ENCODE peak calls at places on chromosomes 13 and 19, in eight cellular contexts. H is CD4-positive, alpha-beta memory T cell; M is cardiac muscle cell; R is effector memory CD4-positive, alpha-beta T cell; K is IMR-90; Z is ovary; V is CD8-positive, alpha-beta memory T cell; E is heart right ventricle. P is an unnamed sample.
A peak's percentile ranks its signal among the peaks of the same experiment; 100 is the strongest.

GRCh38 chr13:31797154-31797775 is 57.9 kb downstream of the RXFP2 start:
- DNase-seq in H (no peak), M (peak; percentile 69), R (no peak), K (peak; percentile 55), Z (no peak), V (no peak), E (no peak), P (no peak)

GRCh38 chr19:15812059-15812722 is 3.3 kb downstream of the OR10H1 start:
- DNase-seq in H (peak; percentile 35), M (no peak), R (peak; percentile 25), K (no peak), Z (no peak), V (no peak), E (no peak), P (no peak)

GRCh38 chr19:9903341-9903740 is 33.0 kb downstream of the OLFM2 start:
- DNase-seq in H (no peak), M (no peak), R (no peak), K (no peak), Z (no peak), V (no peak), E (no peak), P (no peak)

GRCh38 chr19:53917356-53917755 is 8.3 kb downstream of the CACNG7 start:
- DNase-seq in H (no peak), M (no peak), R (no peak), K (no peak), Z (no peak), V (no peak), E (no peak), P (no peak)

GRCh38 chr19:14479309-14479984 is 4.3 kb upstream of the PTGER1 start:
- DNase-seq in H (no peak), M (no peak), R (no peak), K (no peak), Z (no peak), V (no peak), E (no peak), P (no peak)

GRCh38 chr19:42480335-42481095 is 37.8 kb upstream of the CXCL17 start:
- DNase-seq in H (peak; percentile 3), M (peak; percentile 74), R (no peak), K (peak; percentile 47), Z (no peak), V (no peak), E (no peak), P (no peak)

GRCh38 chr13:27379694-27380596 is 44.5 kb upstream of the GTF3A start:
- DNase-seq in H (peak; percentile 39), M (peak; percentile 62), R (peak; percentile 16), K (peak; percentile 35), Z (peak; percentile 49), V (peak; percentile 33), E (no peak), P (no peak)

GRCh38 chr19:12935071-12935470 is 1.6 kb upstream of the FARSA start:
- DNase-seq in H (no peak), M (no peak), R (no peak), K (no peak), Z (no peak), V (no peak), E (no peak), P (no peak)

GRCh38 chr13:88602786-88603777 is 931.9 kb downstream of the SLITRK5 start:
- DNase-seq in H (no peak), M (no peak), R (no peak), K (no peak), Z (no peak), V (no peak), E (no peak), P (no peak)

GRCh38 chr19:17671906-17672305 is 16.2 kb downstream of the UNC13A start:
- DNase-seq in H (no peak), M (peak; percentile 44), R (no peak), K (peak; percentile 37), Z (no peak), V (no peak), E (no peak), P (no peak)

GRCh38 chr19:32397736-32398135 is 7.8 kb upstream of the DPY19L3 start:
- DNase-seq in H (no peak), M (peak; percentile 78), R (no peak), K (peak; percentile 88), Z (no peak), V (no peak), E (no peak), P (no peak)
- H3K27ac ChIP-seq in H (no peak overlapping the region), M (peak overlapping the region; percentile 10), R (no peak overlapping the region), K (no peak overlapping the region), Z (no peak overlapping the region), V (no peak overlapping the region), E (no peak overlapping the region), P (no peak overlapping the region)

DNA sequence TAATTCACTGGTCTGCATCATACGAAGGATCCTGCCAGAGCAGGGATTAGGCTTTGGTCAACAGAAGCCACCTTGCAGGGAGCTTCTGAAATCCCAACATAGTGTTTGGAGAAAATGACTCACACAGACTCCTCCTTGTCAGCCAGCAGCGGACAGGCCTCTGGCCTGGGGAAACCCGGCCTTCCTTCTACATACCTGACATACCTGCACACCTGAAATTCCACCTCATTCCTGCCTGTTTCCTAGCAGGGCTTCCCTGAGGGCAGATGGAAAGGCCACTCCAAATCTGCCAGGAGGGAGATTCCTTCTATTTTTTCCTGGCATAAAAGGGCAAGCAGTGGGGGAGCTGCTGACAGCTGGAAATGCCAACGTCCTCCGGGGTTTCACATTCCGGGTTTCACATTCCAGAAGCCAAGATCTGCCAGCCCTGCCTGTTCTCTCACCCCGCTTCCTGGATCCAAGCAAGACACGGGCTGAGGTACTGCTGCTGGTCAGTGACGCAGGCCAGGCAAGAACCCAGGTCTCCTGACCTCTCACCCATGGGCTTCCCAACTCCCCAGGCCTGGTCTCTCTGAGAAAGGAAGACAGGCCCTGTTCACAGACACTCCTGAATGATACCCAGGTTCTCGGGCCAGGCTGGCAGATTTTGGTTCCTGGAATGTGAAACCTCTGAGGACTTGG is 18.2 kb upstream of the IGFL1 start:
- DNase-seq in H (no peak), M (peak; percentile 34), R (no peak), K (no peak), Z (no peak), V (no peak), E (no peak), P (no peak)
- H3K27ac ChIP-seq in H (no peak overlapping the region), M (peak overlapping the region; percentile 62), R (no peak overlapping the region), K (no peak overlapping the region), Z (no peak overlapping the region), V (peak overlapping the region; percentile 16), E (no peak overlapping the region), P (peak overlapping the region; percentile 64)

DNA sequence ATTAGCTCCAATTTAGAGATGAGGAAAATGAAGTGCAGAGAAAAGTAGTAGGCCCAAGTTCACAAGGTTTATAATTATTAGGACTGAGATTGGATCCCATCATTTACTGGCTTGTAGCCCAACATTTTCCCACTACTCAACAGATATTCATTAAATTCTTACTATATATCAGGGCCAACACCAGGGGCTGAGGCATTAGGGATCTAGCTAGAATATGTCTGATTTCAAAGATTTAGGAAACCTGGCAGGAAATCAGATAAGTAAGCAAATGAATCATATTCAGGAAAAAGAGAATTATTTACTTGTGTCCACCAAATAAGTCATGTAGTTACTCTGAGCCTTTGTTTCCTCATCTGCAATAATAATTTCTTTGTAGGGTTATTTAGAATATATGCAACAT is 94.3 kb downstream of the OXGR1 start:
- DNase-seq in H (no peak), M (no peak), R (no peak), K (no peak), Z (no peak), V (no peak), E (no peak), P (no peak)
- H3K27ac ChIP-seq in H (no peak overlapping the region), M (no peak overlapping the region), R (no peak overlapping the region), K (no peak overlapping the region), Z (no peak overlapping the region), V (no peak overlapping the region), E (no peak overlapping the region), P (no peak overlapping the region)

GRCh38 chr13:112716841-112717520 is 27.1 kb downstream of the ATP11A start:
- DNase-seq in H (no peak), M (no peak), R (no peak), K (no peak), Z (no peak), V (no peak), E (no peak), P (no peak)

GRCh38 chr13:112716461-112716820 is 26.6 kb downstream of the ATP11A start:
- DNase-seq in H (no peak), M (no peak), R (no peak), K (no peak), Z (no peak), V (no peak), E (no peak), P (no peak)

GRCh38 chr13:112714772-112715569 is 25.1 kb downstream of the ATP11A start:
- DNase-seq in H (no peak), M (no peak), R (no peak), K (no peak), Z (no peak), V (no peak), E (no peak), P (no peak)

GRCh38 chr13:112714366-112714765 is 24.5 kb downstream of the ATP11A start:
- DNase-seq in H (no peak), M (no peak), R (no peak), K (no peak), Z (no peak), V (no peak), E (no peak), P (no peak)

DNA sequence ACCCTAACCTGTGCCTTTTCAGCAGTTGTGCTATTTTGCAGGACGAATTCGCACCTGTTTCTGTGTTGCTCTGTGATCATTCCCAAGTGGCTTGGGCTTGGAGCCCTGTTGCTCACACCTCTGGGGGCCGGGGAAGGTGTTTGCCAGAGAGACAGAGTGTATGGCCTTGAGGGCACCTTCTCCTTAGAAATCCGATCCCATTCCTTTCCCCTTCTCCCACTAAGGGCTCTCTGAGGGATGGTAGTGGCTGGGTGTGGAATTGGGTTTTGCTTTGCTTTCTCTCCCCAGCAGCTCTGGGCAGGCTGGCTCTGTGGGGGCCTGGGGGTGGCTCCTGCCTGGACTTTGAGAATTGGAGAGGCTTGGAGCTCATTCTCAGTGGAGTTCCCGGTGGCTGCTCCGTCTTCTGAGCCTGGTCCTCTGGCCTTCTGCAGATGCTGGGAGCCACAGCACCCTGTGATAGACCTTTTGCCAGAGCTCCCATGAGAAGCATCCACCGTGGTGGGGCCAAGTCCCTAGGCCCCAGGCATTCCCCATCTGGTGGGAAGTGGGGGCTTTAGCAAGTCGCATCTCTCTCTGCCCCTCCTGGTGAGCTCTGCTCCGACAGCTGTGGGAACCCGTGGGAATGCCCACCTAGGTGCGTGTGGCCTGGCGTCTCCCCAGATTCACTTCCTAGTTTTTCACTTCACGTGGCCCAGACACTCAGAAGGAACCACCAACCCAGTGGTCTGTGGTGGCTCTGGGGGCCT is 26.1 kb downstream of the ATP11A start:
- DNase-seq in H (no peak), M (no peak), R (no peak), K (no peak), Z (no peak), V (no peak), E (no peak), P (no peak)
- H3K27ac ChIP-seq in H (no peak overlapping the region), M (peak overlapping the region; percentile 79), R (no peak overlapping the region), K (no peak overlapping the region), Z (no peak overlapping the region), V (no peak overlapping the region), E (no peak overlapping the region), P (no peak overlapping the region)

DNA sequence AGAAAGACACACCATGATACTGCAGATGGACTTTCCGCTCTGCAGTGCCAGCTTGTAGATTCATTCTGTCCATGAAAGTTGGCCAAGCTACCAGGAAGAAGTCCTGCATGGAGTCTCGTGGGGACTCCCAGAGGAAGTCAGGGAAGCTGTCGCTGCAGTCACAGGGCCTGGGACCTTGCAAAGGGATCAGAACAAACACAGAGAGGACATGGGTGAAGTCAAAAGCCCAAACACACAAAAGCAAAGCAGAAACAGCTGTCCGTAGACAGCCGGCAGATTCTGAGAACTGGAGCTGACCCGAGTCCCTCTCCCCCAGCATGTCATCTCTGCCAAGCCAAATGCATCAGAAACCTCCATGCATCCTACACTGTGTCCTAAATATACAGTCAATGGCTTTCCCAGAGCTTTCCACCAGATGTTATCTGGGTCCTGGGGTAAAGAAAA is 124.8 kb downstream of the COL4A2 start:
- DNase-seq in H (no peak), M (no peak), R (no peak), K (no peak), Z (no peak), V (no peak), E (peak; percentile 67), P (no peak)
- H3K27ac ChIP-seq in H (no peak overlapping the region), M (no peak overlapping the region), R (no peak overlapping the region), K (no peak overlapping the region), Z (no peak overlapping the region), V (no peak overlapping the region), E (peak overlapping the region; percentile 65), P (no peak overlapping the region)

P was measured in epithelial cell of prostate.